ENCODE peak calls at places on chromosomes 13 and 19, in four cellular contexts. I is K562, T is HepG2, E is GM12891. R is an unnamed sample.

GRCh38 chr13:25494708-25495411 is 123.1 kb downstream of the ATP8A2 start:
- DNase-seq in I (no peak), T (no peak), E (no peak), R (no peak)

GRCh38 chr19:45876411-45877197 is 9.3 kb downstream of the IRF2BP1 start:
- DNase-seq in I (peak), T (peak), E (peak), R (peak)

GRCh38 chr19:33462112-33462726 is 59.4 kb downstream of the PEPD start:
- DNase-seq in I (no peak), T (no peak), E (no peak), R (no peak)

GRCh38 chr13:94416454-94417080 is 62.9 kb downstream of the DCT start:
- DNase-seq in I (no peak), T (peak), E (no peak), R (no peak)

GRCh38 chr13:48494874-48495273 is 38.0 kb downstream of the RCBTB2 start:
- DNase-seq in I (no peak), T (no peak), E (no peak), R (no peak)

GRCh38 chr13:45773236-45773635 is 71.1 kb downstream of the CBY2 start:
- DNase-seq in I (no peak), T (no peak), E (no peak), R (no peak)

GRCh38 chr13:30870049-30870884 is 35.8 kb upstream of the MEDAG start:
- DNase-seq in I (peak), T (no peak), E (peak), R (peak)

GRCh38 chr13:32883501-32883900 is 132.7 kb upstream of the KL start:
- DNase-seq in I (no peak), T (no peak), E (no peak), R (no peak)

GRCh38 chr13:23516190-23516589 is 54.0 kb upstream of the TNFRSF19 start:
- DNase-seq in I (no peak), T (no peak), E (no peak), R (no peak)

GRCh38 chr13:75368167-75368566 is 113.8 kb downstream of the TBC1D4 start:
- DNase-seq in I (no peak), T (no peak), E (no peak), R (no peak)

GRCh38 chr13:75621147-75621546 is 15.0 kb upstream of the LMO7 start:
- DNase-seq in I (no peak), T (no peak), E (no peak), R (no peak)

GRCh38 chr19:45960595-45961235 is 12.9 kb downstream of the NOVA2 start:
- DNase-seq in I (peak), T (no peak), E (no peak), R (no peak)

GRCh38 chr13:32472194-32472621 is 44.3 kb upstream of the N4BP2L1 start:
- DNase-seq in I (no peak), T (no peak), E (no peak), R (no peak)

GRCh38 chr19:35612559-35613321 is at the start of gene HAUS5:
- DNase-seq in I (peak), T (peak), E (peak), R (peak)

GRCh38 chr13:44833626-44834025 is 155.6 kb downstream of the NUFIP1 start:
- DNase-seq in I (no peak), T (no peak), E (no peak), R (no peak)

GRCh38 chr19:31559494-31559893 is 210.3 kb upstream of the TSHZ3 start:
- DNase-seq in I (no peak), T (no peak), E (no peak), R (no peak)

GRCh38 chr13:53150568-53150967 is 122.0 kb downstream of the OLFM4 start:
- DNase-seq in I (no peak), T (no peak), E (no peak), R (no peak)

GRCh38 chr13:110340812-110341444 is 33.8 kb downstream of the COL4A2 start:
- DNase-seq in I (no peak), T (no peak), E (no peak), R (no peak)

GRCh38 chr13:36453518-36453917 is 21.2 kb downstream of the CCNA1 start:
- DNase-seq in I (no peak), T (no peak), E (no peak), R (no peak)

GRCh38 chr13:40206241-40207109 is 460.0 kb downstream of the FOXO1 start:
- DNase-seq in I (no peak), T (no peak), E (no peak), R (peak)

GRCh38 chr19:47107953-47108746 is 5.4 kb downstream of the ZC3H4 start:
- DNase-seq in I (peak), T (no peak), E (no peak), R (no peak)

GRCh38 chr13:97274782-97275252 is 52.7 kb downstream of the MBNL2 start:
- DNase-seq in I (no peak), T (peak), E (no peak), R (no peak)

GRCh38 chr19:571127-571974 is 1.0 kb upstream of the BSG start:
- DNase-seq in I (peak), T (peak), E (no peak), R (no peak)

GRCh38 chr13:27559714-27560113 is 60.6 kb downstream of the LNX2 start:
- DNase-seq in I (no peak), T (no peak), E (no peak), R (no peak)

GRCh38 chr13:94327318-94327717 is 152.2 kb downstream of the DCT start:
- DNase-seq in I (no peak), T (no peak), E (peak), R (no peak)

GRCh38 chr19:55251296-55252081 is 7.3 kb downstream of the PPP6R1 start:
- DNase-seq in I (peak), T (no peak), E (no peak), R (no peak)

GRCh38 chr19:30792561-30793505 is 420.6 kb downstream of the ZNF536 start:
- DNase-seq in I (no peak), T (no peak), E (no peak), R (no peak)

GRCh38 chr19:10868872-10869547 is 2.3 kb upstream of the CARM1 start:
- DNase-seq in I (no peak), T (no peak), E (no peak), R (no peak)

GRCh38 chr13:110834572-110834971 is 80.3 kb downstream of the ANKRD10 start:
- DNase-seq in I (no peak), T (no peak), E (no peak), R (no peak)

GRCh38 chr19:18436651-18437478 is 1.1 kb downstream of the ISYNA1 start:
- DNase-seq in I (peak), T (peak), E (peak), R (peak)

GRCh38 chr13:60001892-60002291 is 161.8 kb downstream of the DIAPH3 start:
- DNase-seq in I (no peak), T (no peak), E (no peak), R (no peak)

GRCh38 chr19:9862897-9863296 is 27.8 kb downstream of the PIN1 start:
- DNase-seq in I (no peak), T (no peak), E (no peak), R (no peak)

GRCh38 chr13:83168575-83168974 is 713.7 kb downstream of the SLITRK1 start:
- DNase-seq in I (no peak), T (no peak), E (no peak), R (no peak)

DNA sequence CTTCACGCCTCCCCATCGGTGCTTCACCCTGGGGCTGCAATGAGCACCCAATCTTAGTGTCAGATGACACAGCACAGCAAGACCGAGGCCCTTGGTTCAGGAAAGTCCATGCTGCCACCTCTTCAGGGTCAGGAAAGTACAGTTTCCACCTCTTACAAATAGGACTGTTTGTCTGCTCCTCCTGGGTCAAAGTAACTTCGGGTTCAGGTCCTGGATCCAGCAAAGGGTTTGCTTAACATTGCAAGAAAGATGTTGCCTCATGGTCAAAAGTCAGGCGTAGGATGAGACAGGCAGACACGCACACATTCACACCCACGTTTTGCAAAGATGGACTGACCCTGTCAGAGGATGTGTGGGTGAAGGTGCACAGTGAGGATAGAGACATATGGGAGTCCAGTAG is 1.6 kb upstream of the CYP2B6 start:
- DNase-seq in I (no peak), T (no peak), E (no peak), R (no peak)
- TF ChIP-seq POLR2A in I (no peak), T (no peak), E (no peak), R (no peak)

GRCh38 chr19:17303940-17304267 is 679 bp upstream of the ABHD8 start:
- DNase-seq in I (no peak), T (no peak), E (no peak), R (no peak)

GRCh38 chr19:17305211-17305516 is 508 bp upstream of the MRPL34 start:
- DNase-seq in I (no peak), T (no peak), E (no peak), R (no peak)

GRCh38 chr19:17306285-17306714 is 628 bp downstream of the MRPL34 start:
- DNase-seq in I (no peak), T (no peak), E (no peak), R (no peak)

GRCh38 chr19:17304386-17305047 is 1.2 kb upstream of the MRPL34 start:
- DNase-seq in I (no peak), T (no peak), E (no peak), R (no peak)

GRCh38 chr19:17305517-17306284 is at the start of gene MRPL34:
- DNase-seq in I (peak), T (peak), E (peak), R (peak)
- TF ChIP-seq POLR2AphosphoS5 in I (peak), T (peak), E (peak), R (no peak)

DNA sequence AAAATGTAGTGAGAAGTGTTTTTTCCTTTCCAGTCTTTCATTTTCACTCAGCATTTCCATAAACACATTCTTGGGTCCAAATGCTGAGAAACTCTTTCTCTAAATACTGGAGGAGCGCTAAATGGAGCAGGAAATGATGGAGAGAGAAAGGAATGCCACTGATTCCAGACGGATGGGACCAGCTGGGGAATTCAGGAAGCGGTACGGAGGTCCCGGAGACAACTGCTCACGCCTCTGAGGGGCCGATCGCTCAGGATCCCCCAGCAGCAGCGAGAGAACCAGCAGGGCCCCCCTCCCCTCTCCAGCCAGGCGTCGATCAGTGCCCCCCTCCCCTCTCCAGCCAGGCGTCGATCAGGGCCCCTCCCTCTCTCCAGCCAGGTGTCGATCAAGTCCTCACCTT is 13.2 kb downstream of the RASA3 start:
- DNase-seq in I (no peak), T (peak), E (no peak), R (no peak)
- TF ChIP-seq TAF1 in I (no peak), T (no peak), E (no peak), R (no peak)

DNA sequence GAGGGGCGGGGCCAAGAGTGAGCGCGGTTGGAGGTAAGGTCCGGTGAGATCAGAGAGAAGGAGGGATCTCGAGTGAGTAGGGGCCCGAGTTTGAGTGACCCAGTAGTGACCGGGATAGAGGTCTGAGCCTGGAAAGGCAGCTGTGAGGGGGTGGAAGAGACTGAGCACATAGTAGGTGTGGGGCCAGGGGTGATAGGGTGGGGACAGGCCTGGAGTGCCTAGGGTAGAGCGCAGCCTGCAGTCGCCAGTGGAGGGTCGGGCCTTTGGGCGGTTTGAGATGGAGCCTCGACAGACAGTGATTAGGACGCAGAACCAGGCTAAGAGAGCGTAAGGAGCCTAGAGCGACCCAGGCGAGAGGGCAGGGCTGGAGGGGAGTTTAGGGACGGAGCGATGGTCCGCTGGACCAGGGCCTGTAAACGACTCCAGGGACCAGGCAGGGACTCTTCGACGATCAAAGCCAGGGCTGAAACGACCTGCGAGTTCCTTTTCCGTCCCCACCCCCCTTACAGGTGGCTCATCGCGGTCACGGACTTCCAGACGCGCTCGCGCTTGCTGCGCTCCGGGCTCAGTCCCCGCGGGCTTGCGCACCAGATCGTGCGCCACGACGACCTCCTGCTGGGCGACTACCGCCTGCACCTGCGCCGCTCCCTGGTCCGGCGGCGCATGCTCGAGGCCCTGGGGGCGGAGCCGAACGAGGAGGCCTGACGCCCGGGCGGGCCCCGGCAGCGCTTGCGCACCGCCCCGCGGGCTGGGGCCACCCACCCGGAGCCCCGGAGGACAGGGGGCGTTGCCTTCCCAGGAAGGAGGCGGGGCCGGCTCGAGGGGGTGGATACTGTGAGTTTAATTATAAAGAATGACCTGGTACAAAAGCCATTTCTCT is 9.4 kb downstream of the C19orf81 start:
- DNase-seq in I (peak), T (no peak), E (no peak), R (no peak)
- TF ChIP-seq POLR2A in I (peak), T (no peak), E (no peak), R (no peak)

GRCh38 chr13:70812481-70812880 is 704.2 kb upstream of the KLHL1 start:
- DNase-seq in I (no peak), T (no peak), E (no peak), R (no peak)
- TF ChIP-seq POLR2AphosphoS5 in I (no peak), T (no peak), E (no peak), R (no peak)